ENCODE peak calls at places on chromosomes 11 and 22, in four cellular contexts. One of them, this sample, is unnamed.
A peak's percentile ranks its signal among the peaks of the same experiment; 100 is the strongest.

GRCh38 chr11:126408901-126409670 is 53.6 kb downstream of the ST3GAL4 start:
- DNase-seq in retinal pigment epithelial cell: no peak
- DNase-seq in astrocyte of the cerebellum: no peak
- DNase-seq in endodermal cell: no peak
- DNase-seq in this sample: no peak

GRCh38 chr22:50012201-50013181 is at the start of gene IL17REL:
- DNase-seq in astrocyte of the cerebellum: no peak
- DNase-seq in endodermal cell: peak; percentile 57
- DNase-seq in retinal pigment epithelial cell: no peak
- DNase-seq in this sample: no peak

GRCh38 chr11:128860571-128861361 is 6.3 kb downstream of the KCNJ1 start:
- DNase-seq in endodermal cell: no peak
- DNase-seq in astrocyte of the cerebellum: no peak
- DNase-seq in retinal pigment epithelial cell: no peak
- DNase-seq in this sample: no peak

GRCh38 chr11:2113776-2114175 is 25.4 kb downstream of the IGF2 start:
- DNase-seq in endodermal cell: no peak
- DNase-seq in retinal pigment epithelial cell: no peak
- DNase-seq in astrocyte of the cerebellum: no peak
- DNase-seq in this sample: no peak

GRCh38 chr11:109196016-109196415 is 226.0 kb upstream of the C11orf87 start:
- DNase-seq in astrocyte of the cerebellum: no peak
- DNase-seq in retinal pigment epithelial cell: peak; percentile 61
- DNase-seq in endodermal cell: no peak
- DNase-seq in this sample: no peak

GRCh38 chr11:71298761-71299181 is 46.4 kb upstream of the SHANK2 start:
- DNase-seq in endodermal cell: peak; percentile 25
- DNase-seq in astrocyte of the cerebellum: no peak
- DNase-seq in retinal pigment epithelial cell: no peak
- DNase-seq in this sample: no peak

GRCh38 chr11:2209370-2209801 is 37.8 kb upstream of the TH start:
- DNase-seq in endodermal cell: no peak
- DNase-seq in retinal pigment epithelial cell: no peak
- DNase-seq in astrocyte of the cerebellum: no peak
- DNase-seq in this sample: no peak

GRCh38 chr11:126359431-126360048 is 4.1 kb downstream of the ST3GAL4 start:
- DNase-seq in astrocyte of the cerebellum: no peak
- DNase-seq in retinal pigment epithelial cell: no peak
- DNase-seq in endodermal cell: no peak
- DNase-seq in this sample: no peak

GRCh38 chr11:29018631-29019030 is 910.4 kb downstream of the METTL15 start:
- DNase-seq in retinal pigment epithelial cell: peak; percentile 58
- DNase-seq in astrocyte of the cerebellum: peak; percentile 29
- DNase-seq in endodermal cell: no peak
- DNase-seq in this sample: peak; percentile 31

DNA sequence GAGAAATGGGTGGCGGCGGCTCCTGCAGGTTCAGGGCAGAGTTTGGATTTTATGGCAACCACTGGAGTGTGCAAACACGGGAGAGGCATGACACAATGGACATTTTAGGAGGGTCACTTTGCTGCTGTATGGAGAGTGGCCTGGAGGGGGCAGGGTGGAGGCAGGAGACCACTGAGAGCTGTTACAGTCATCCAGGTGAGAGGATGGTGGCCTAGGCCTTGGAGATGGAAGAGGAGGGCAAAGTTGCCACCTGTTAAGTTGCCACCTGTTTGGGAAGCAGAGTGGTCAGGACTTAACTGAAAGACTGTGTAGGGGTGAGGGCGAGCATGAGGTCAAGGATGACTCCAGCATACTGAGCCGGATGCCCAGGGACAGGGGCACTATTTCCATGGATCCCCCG is 2.3 kb upstream of the RAD9A start:
- DNase-seq in endodermal cell: peak; percentile 93
- DNase-seq in retinal pigment epithelial cell: no peak
- DNase-seq in astrocyte of the cerebellum: no peak
- DNase-seq in this sample: no peak
- TF ChIP-seq CTCF in endodermal cell: peak; percentile 79
- TF ChIP-seq CTCF in retinal pigment epithelial cell: peak; percentile 85
- TF ChIP-seq CTCF in astrocyte of the cerebellum: peak; percentile 74
- TF ChIP-seq CTCF in this sample: peak; percentile 62

DNA sequence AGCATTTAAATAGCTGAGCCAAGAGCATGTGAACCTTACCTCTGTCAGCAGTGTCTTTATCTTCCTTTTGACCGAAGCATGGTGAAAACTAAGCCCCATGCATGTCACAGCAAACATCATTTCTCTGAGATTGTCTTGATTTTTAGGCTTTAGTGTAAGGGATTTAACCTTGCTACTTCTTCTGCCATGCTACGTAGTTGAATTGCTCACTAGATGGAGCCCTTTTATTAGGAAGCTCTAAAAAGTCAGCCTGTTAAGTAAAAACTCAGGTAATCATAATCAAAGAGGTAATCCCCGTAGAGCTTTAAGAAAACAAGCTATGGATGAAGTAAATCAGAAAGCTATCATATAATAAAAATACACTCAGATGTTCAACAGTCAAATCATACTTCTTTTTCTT is 149.5 kb downstream of the PGR start:
- DNase-seq in astrocyte of the cerebellum: peak; percentile 5
- DNase-seq in retinal pigment epithelial cell: peak; percentile 10
- DNase-seq in endodermal cell: no peak
- DNase-seq in this sample: peak; percentile 9
- TF ChIP-seq CTCF in astrocyte of the cerebellum: peak; percentile 55
- TF ChIP-seq CTCF in retinal pigment epithelial cell: peak; percentile 61
- TF ChIP-seq CTCF in endodermal cell: peak; percentile 73
- TF ChIP-seq CTCF in this sample: peak; percentile 59

GRCh38 chr22:40919446-40919845 is 31.7 kb upstream of the RBX1 start:
- DNase-seq in astrocyte of the cerebellum: no peak
- DNase-seq in retinal pigment epithelial cell: no peak
- DNase-seq in endodermal cell: no peak
- DNase-seq in this sample: no peak

GRCh38 chr22:40922484-40923303 is 28.5 kb upstream of the RBX1 start:
- DNase-seq in astrocyte of the cerebellum: peak; percentile 59
- DNase-seq in endodermal cell: no peak
- DNase-seq in retinal pigment epithelial cell: peak; percentile 17
- DNase-seq in this sample: peak; percentile 10

GRCh38 chr22:40920526-40920925 is 30.7 kb upstream of the RBX1 start:
- DNase-seq in astrocyte of the cerebellum: no peak
- DNase-seq in retinal pigment epithelial cell: no peak
- DNase-seq in endodermal cell: no peak
- DNase-seq in this sample: no peak
- TF ChIP-seq CTCF in astrocyte of the cerebellum: no peak
- TF ChIP-seq CTCF in retinal pigment epithelial cell: no peak
- TF ChIP-seq CTCF in endodermal cell: no peak
- TF ChIP-seq CTCF in this sample: no peak

DNA sequence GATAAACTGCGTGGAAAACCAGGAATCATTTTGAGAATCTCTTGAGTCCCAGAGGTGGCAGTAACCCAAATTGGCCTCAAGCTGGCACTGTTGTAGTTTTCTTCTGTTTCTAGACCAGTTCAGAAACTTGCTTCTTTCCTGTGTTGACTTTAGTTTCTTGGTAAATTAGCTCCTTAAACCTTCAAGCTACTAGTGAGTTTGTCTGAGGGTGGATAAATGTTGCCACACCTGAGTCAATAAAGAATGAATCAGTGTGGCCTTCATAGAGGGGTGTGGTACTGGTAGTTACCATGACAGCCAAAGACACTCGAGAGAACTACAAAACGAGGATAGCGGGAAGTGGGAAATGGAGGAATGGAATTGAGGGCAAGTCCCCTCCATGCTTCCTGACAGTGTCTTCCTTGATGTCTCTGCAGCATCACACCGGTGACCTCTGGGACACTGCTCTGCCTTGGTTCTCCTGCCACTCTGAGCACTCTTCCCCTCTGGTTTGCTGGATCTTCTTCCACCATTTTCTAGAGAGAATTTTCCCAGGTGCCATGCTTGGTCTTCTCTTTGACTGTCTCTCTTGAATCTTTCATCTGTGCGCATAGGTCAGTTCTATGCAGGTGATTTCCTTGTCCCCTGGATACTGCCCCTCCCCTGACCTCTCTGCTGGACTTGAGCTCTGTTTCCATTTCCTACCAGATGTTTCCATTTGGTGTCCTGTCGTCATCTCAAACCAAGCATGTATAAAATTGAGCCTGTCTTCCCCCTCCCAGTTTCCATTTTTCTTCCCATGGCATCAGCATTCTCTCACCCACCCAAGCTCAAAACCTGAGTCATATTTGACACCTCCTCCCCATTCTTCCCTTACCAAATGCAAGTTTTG is 7.2 kb downstream of the POLD4 start:
- DNase-seq in retinal pigment epithelial cell: no peak
- DNase-seq in astrocyte of the cerebellum: no peak
- DNase-seq in endodermal cell: peak; percentile 71
- DNase-seq in this sample: no peak
- TF ChIP-seq CTCF in retinal pigment epithelial cell: peak; percentile 93
- TF ChIP-seq CTCF in astrocyte of the cerebellum: peak; percentile 85
- TF ChIP-seq CTCF in endodermal cell: peak; percentile 82
- TF ChIP-seq CTCF in this sample: peak; percentile 93

DNA sequence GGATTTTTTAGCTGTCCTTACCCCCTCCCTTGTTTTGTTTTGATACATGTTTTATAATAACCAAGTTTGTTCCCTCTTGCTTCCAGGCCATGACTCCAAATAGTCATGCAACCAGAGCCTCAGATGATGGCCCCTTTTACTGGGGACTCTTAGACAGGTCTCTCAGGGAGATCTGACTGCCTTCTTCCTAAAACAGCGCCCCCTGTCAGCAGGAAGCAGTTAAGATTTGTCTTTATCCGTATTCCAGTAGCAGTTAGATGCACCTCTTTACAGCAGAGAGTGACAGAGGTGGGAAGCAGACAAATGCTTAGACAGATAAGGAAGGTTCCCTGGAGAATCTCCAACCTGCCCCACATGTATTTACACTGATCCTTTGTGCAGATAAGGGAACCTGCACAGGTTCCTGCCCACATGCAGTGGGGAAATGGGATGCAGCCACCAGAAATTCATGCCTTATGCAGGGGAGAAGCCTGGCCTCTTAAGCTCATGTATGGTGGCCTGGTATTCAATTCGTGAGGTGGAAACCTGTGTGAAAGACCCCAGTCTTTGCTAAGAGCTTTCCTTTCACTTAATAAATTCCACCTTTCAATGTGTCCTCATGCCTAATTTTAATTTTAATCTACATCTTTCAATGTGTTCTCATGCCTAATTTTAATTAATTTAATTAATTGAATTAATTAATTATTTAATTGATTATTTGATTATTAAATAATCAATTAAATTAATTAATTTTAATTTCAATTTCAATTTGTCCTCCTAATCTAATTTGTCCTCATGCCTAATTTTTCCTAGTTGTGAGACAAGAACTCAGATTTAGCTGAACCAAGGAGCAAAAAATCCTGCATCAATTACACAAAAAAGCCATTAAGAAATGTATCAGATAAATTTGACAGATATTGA is 11.5 kb upstream of the GLYAT start:
- DNase-seq in retinal pigment epithelial cell: no peak
- DNase-seq in astrocyte of the cerebellum: no peak
- DNase-seq in endodermal cell: peak; percentile 48
- DNase-seq in this sample: no peak
- TF ChIP-seq CTCF in retinal pigment epithelial cell: peak; percentile 6
- TF ChIP-seq CTCF in astrocyte of the cerebellum: no peak
- TF ChIP-seq CTCF in endodermal cell: peak; percentile 19
- TF ChIP-seq CTCF in this sample: peak; percentile 38

This sample was measured in epithelial cell of proximal tubule.